ENCODE peak calls at places on chromosome 20, in ten cellular contexts. Y is GM23248; T is stomach; H is heart left ventricle; J is uterus; N is CD8-positive, alpha-beta memory T cell; P is fibroblast of lung; I is CD4-positive, alpha-beta T cell; A is A549; L is IMR-90. G is an unnamed sample.

GRCh38 chr20:49484180-49485140 is 2.0 kb upstream of the KCNB1 start:
- DNase-seq in Y (peak; percentile 90), T (peak; percentile 80), H (peak; percentile 76), J (peak; percentile 83), N (peak; percentile 30), P (peak; percentile 70), I (peak; percentile 33), A (peak; percentile 83), L (peak; percentile 61), G (peak; percentile 86)

GRCh38 chr20:25398363-25399037 is 7.9 kb upstream of the ABHD12 start:
- DNase-seq in Y (no peak), T (no peak), H (no peak), J (no peak), N (no peak), P (no peak), I (no peak), A (no peak), L (no peak), G (no peak)

GRCh38 chr20:5890773-5891441 is 59.4 kb downstream of the TRMT6 start:
- DNase-seq in Y (no peak), T (no peak), H (no peak), J (no peak), N (no peak), P (no peak), I (no peak), A (no peak), L (no peak), G (peak; percentile 79)

GRCh38 chr20:438581-439469 is 23.5 kb downstream of the TBC1D20 start:
- DNase-seq in Y (no peak), T (peak; percentile 47), H (peak; percentile 39), J (no peak), N (peak; percentile 51), P (no peak), I (peak; percentile 51), A (no peak), L (no peak), G (no peak)

GRCh38 chr20:46031701-46032254 is 2.8 kb downstream of the SLC12A5 start:
- DNase-seq in Y (peak; percentile 17), T (peak; percentile 39), H (no peak), J (no peak), N (no peak), P (no peak), I (no peak), A (no peak), L (no peak), G (no peak)

GRCh38 chr20:48921883-48922867 is 664 bp downstream of the ARFGEF2 start:
- DNase-seq in Y (peak; percentile 77), T (peak; percentile 64), H (peak; percentile 75), J (no peak), N (peak; percentile 18), P (peak; percentile 53), I (no peak), A (peak; percentile 58), L (peak; percentile 34), G (no peak)

GRCh38 chr20:51287628-51288413 is 254.7 kb downstream of the NFATC2 start:
- DNase-seq in Y (no peak), T (no peak), H (no peak), J (no peak), N (no peak), P (no peak), I (no peak), A (no peak), L (no peak), G (no peak)

GRCh38 chr20:50244352-50245149 is 53.9 kb downstream of the CEBPB start:
- DNase-seq in Y (no peak), T (peak; percentile 73), H (no peak), J (no peak), N (no peak), P (no peak), I (no peak), A (no peak), L (no peak), G (no peak)

GRCh38 chr20:37922016-37922415 is 19.1 kb downstream of the VSTM2L start:
- DNase-seq in Y (no peak), T (no peak), H (no peak), J (no peak), N (no peak), P (no peak), I (no peak), A (no peak), L (no peak), G (no peak)

GRCh38 chr20:24665196-24665595 is 195.8 kb downstream of the SYNDIG1 start:
- DNase-seq in Y (no peak), T (peak; percentile 20), H (no peak), J (no peak), N (no peak), P (no peak), I (no peak), A (no peak), L (no peak), G (no peak)

GRCh38 chr20:38692436-38693411 is 31.6 kb upstream of the SLC32A1 start:
- DNase-seq in Y (peak; percentile 66), T (peak; percentile 44), H (peak; percentile 30), J (peak; percentile 23), N (peak; percentile 9), P (peak; percentile 56), I (peak; percentile 35), A (peak; percentile 57), L (peak; percentile 64), G (no peak)

DNA sequence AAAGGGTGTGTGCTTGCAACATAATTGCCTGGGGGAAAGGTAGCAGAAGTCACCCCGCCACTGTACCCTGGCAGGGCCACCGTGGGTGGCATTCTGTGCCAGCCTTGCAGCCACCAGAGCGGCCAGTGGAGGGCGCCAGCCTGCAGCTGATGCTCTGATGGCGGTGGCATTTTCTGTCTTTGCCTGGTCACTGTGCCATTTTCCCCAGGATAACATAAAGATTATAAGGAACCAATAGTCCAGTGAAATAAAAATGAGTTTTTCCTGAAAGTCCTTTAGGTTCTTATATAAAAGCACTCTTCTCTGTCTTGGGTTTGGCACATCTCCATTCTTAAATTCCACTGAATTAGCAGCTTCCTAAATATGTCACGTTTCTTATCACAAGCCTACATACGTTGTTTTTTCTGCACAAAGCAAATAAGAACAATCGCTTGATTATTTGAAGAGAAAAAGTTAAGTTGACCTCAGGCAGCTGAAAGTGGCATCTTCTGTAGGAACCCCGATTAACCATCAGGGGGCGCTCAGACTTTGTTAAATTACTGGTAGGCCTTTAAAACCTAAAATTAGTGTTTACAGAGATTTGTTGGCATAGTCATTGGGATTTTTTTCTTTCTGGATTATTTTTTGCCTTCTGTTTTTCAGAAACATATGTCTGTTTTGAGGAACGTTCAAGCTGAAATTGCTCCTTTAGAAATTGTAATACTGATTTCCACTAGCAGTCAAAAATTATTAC is 67.3 kb upstream of the XRN2 start:
- DNase-seq in Y (peak; percentile 73), T (peak; percentile 64), H (peak; percentile 36), J (peak; percentile 30), N (peak; percentile 47), P (peak; percentile 47), I (peak; percentile 35), A (peak; percentile 78), L (peak; percentile 66), G (peak; percentile 37)
- H3K27ac ChIP-seq in Y (no peak overlapping the region), T (no peak overlapping the region), H (no peak overlapping the region), J (no peak overlapping the region), N (no peak overlapping the region), P (no peak overlapping the region), I (no peak overlapping the region), A (no peak overlapping the region), L (no peak overlapping the region), G (no peak overlapping the region)

DNA sequence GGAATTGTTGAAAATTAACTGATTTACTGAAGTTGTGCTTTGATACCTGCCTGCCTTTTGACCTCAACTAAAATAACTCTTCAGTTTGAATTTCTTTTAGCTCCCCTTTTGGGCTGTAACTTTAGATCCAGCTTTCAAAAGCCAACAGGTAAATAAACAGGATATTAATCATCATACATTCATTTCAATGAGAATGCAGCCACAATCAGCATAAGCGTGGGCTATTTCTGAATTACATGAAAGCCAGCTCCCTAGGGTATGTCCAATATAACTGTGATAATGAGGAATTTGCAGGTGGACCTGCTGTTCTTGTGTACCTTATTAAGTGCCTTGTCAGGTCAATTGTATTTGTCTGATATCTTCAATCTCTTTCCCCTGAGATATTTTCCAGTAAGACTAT is 830.6 kb downstream of the KIF16B start:
- DNase-seq in Y (no peak), T (no peak), H (no peak), J (no peak), N (no peak), P (no peak), I (no peak), A (no peak), L (no peak), G (no peak)
- H3K27ac ChIP-seq in Y (no peak overlapping the region), T (no peak overlapping the region), H (no peak overlapping the region), J (no peak overlapping the region), N (no peak overlapping the region), P (no peak overlapping the region), I (no peak overlapping the region), A (no peak overlapping the region), L (no peak overlapping the region), G (no peak overlapping the region)

GRCh38 chr20:62149532-62150235 is 6.1 kb downstream of the SS18L1 start:
- DNase-seq in Y (no peak), T (no peak), H (no peak), J (no peak), N (no peak), P (peak; percentile 41), I (no peak), A (no peak), L (peak; percentile 18), G (no peak)

GRCh38 chr20:62150236-62150575 is 6.6 kb downstream of the SS18L1 start:
- DNase-seq in Y (no peak), T (no peak), H (no peak), J (no peak), N (no peak), P (no peak), I (no peak), A (no peak), L (no peak), G (no peak)

GRCh38 chr20:62147528-62147927 is 4.0 kb downstream of the SS18L1 start:
- DNase-seq in Y (no peak), T (no peak), H (no peak), J (no peak), N (no peak), P (no peak), I (no peak), A (no peak), L (no peak), G (no peak)

GRCh38 chr20:62147125-62147524 is 3.6 kb downstream of the SS18L1 start:
- DNase-seq in Y (no peak), T (no peak), H (no peak), J (no peak), N (no peak), P (no peak), I (no peak), A (no peak), L (no peak), G (no peak)

DNA sequence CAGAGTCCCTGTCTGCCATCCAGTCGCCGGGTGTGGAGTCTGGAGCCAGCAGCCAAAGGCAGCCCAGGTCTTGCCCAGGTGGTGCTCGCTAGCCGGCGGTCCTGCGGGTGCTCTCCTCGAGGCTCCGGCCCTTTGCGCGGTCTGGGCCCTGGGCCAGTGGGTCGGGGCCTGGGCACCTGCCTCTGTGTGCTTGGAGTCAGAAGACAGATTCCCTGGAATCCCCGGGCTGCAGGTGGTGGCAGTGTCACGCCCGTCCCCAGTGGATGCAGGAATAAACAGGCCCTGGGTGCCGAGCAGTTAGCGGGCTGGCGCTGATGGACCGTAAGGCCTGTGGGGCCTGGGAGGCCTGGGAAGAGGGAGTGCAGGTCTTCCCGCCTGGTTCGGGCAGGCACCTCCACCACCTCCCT is 5.3 kb downstream of the SS18L1 start:
- DNase-seq in Y (no peak), T (no peak), H (no peak), J (no peak), N (no peak), P (no peak), I (no peak), A (no peak), L (no peak), G (peak; percentile 46)
- H3K27ac ChIP-seq in Y (no peak overlapping the region), T (no peak overlapping the region), H (no peak overlapping the region), J (no peak overlapping the region), N (no peak overlapping the region), P (no peak overlapping the region), I (no peak overlapping the region), A (no peak overlapping the region), L (no peak overlapping the region), G (no peak overlapping the region)

GRCh38 chr20:63356511-63356910 is 4.6 kb downstream of the CHRNA4 start:
- DNase-seq in Y (no peak), T (no peak), H (no peak), J (no peak), N (no peak), P (no peak), I (no peak), A (no peak), L (no peak), G (no peak)
- H3K27ac ChIP-seq in Y (no peak overlapping the region), T (no peak overlapping the region), H (no peak overlapping the region), J (no peak overlapping the region), N (no peak overlapping the region), P (no peak overlapping the region), I (no peak overlapping the region), A (no peak overlapping the region), L (no peak overlapping the region), G (no peak overlapping the region)